ENCODE peak calls at places on chromosome 9, in five cellular contexts. O, R, U, K and A are unnamed samples. For H3K9me3, the result is how much of the 10 kb centered on the place peaks cover.

GRCh38 chr9:110443878-110444245 is 106.2 kb upstream of the TXNDC8 start:
- DNase-seq in U (peak), R (no peak), O (no peak), K (no peak), A (no peak)

GRCh38 chr9:122807271-122807900 is 7.5 kb downstream of the OR1K1 start:
- DNase-seq in K (no peak), R (no peak), O (no peak), U (no peak), A (no peak)

GRCh38 chr9:131968632-131969031 is 111.0 kb downstream of the MED27 start:
- DNase-seq in K (no peak), O (no peak), U (no peak), R (no peak), A (no peak)

GRCh38 chr9:94685359-94685758 is 41.1 kb upstream of the AOPEP start:
- DNase-seq in O (no peak), K (no peak), U (no peak), R (no peak), A (no peak)

GRCh38 chr9:19146441-19146840 is 19.1 kb upstream of the PLIN2 start:
- DNase-seq in K (no peak), U (no peak), R (no peak), O (no peak), A (no peak)

GRCh38 chr9:110189001-110189400 is 19.0 kb downstream of the C9orf152 start:
- DNase-seq in U (no peak), O (peak), K (peak), R (no peak), A (peak)

GRCh38 chr9:136054798-136055714 is 40.0 kb downstream of the NACC2 start:
- DNase-seq in U (no peak), O (no peak), K (no peak), R (no peak), A (no peak)

GRCh38 chr9:120877276-120878034 is 467 bp upstream of the PHF19 start:
- DNase-seq in K (peak), R (peak), U (peak), O (peak), A (peak)

GRCh38 chr9:137900584-137901310 is 23.2 kb downstream of the CACNA1B start:
- DNase-seq in K (no peak), U (no peak), R (no peak), O (no peak), A (no peak)

GRCh38 chr9:121783523-121784507 is 132.4 kb downstream of the DAB2IP start:
- DNase-seq in K (peak), O (no peak), U (no peak), R (no peak), A (peak)

GRCh38 chr9:110626109-110626829 is 42.3 kb upstream of the MUSK start:
- DNase-seq in O (no peak), R (no peak), K (no peak), U (peak), A (peak)

GRCh38 chr9:90001756-90002155 is 396.9 kb downstream of the GADD45G start:
- DNase-seq in O (no peak), R (peak), K (no peak), U (no peak), A (no peak)

GRCh38 chr9:127970401-127971313 is 10.1 kb downstream of the EEIG1 start:
- DNase-seq in O (no peak), U (no peak), K (no peak), R (peak), A (peak)

GRCh38 chr9:119852399-119852798 is 483.2 kb upstream of the BRINP1 start:
- DNase-seq in U (no peak), O (no peak), K (no peak), R (peak), A (no peak)

GRCh38 chr9:114119242-114120191 is 20.4 kb upstream of the KIF12 start:
- DNase-seq in K (no peak), O (no peak), U (no peak), R (no peak), A (no peak)

GRCh38 chr9:111914749-111915424 is 18.3 kb downstream of the UGCG start:
- DNase-seq in U (peak), K (no peak), O (peak), R (peak), A (no peak)

GRCh38 chr9:9142001-9142400 is 1342.4 kb upstream of the DMAC1 start:
- DNase-seq in O (no peak), U (no peak), K (no peak), R (no peak), A (no peak)

GRCh38 chr9:134996591-134997530 is 79.1 kb upstream of the FCN1 start:
- DNase-seq in O (no peak), U (no peak), K (peak), R (no peak), A (peak)

GRCh38 chr9:85248514-85249312 is 493.0 kb downstream of the AGTPBP1 start:
- DNase-seq in O (no peak), U (peak), K (no peak), R (no peak), A (no peak)

GRCh38 chr9:127960410-127961165 is 20.2 kb downstream of the EEIG1 start:
- DNase-seq in R (no peak), K (no peak), U (no peak), O (no peak), A (no peak)

GRCh38 chr9:106796771-106797170 is 66.2 kb upstream of the ZNF462 start:
- DNase-seq in U (no peak), O (no peak), K (no peak), R (no peak), A (no peak)

DNA sequence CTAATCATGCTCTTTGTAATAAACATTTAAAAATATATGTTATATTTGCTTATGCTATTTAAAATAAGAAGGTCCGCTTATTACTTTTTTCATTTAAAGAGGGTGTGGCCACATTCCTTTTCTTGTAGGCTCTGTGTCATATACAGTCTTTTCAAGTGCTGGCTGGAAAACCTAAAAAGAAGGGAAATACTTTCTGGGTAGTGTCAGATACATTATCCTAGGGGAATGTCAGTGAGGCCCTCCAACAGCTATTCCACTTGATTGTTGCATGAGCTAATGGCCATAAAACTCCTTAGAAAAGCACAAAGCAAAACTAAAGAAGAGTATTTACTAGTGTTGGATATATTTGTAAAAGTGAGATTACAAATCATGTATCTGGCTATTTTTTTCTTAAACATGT is 780 bp downstream of the ANXA1 start:
- DNase-seq in O (no peak), R (no peak), U (peak), K (no peak), A (no peak)
- H3K4me3 ChIP-seq in O (no peak), R (peak), U (no peak), K (peak), A (peak)

GRCh38 chr9:40913096-40913719 is 215.3 kb downstream of the FOXD4L6 start:
- DNase-seq in O (no peak), U (no peak), R (no peak), K (no peak), A (no peak)
- H3K9me3 ChIP-seq in O (under half), U (under half), R (under half), K (half or more), A (under half)

GRCh38 chr9:34510032-34510431 is 12.8 kb downstream of the ENHO start:
- DNase-seq in U (no peak), O (no peak), R (no peak), K (no peak), A (no peak)

GRCh38 chr9:34512131-34513078 is 10.4 kb downstream of the ENHO start:
- DNase-seq in K (no peak), R (no peak), O (no peak), U (no peak), A (no peak)

GRCh38 chr9:34508951-34509350 is 13.8 kb downstream of the ENHO start:
- DNase-seq in O (no peak), K (no peak), U (no peak), R (no peak), A (no peak)

GRCh38 chr9:34511160-34511513 is 11.7 kb downstream of the ENHO start:
- DNase-seq in K (no peak), R (no peak), O (peak), U (no peak), A (no peak)

GRCh38 chr9:34510506-34511159 is 12.2 kb downstream of the ENHO start:
- DNase-seq in K (no peak), O (no peak), R (no peak), U (no peak), A (no peak)
- H3K4me3 ChIP-seq in K (no peak), O (no peak), R (no peak), U (no peak), A (no peak)

DNA sequence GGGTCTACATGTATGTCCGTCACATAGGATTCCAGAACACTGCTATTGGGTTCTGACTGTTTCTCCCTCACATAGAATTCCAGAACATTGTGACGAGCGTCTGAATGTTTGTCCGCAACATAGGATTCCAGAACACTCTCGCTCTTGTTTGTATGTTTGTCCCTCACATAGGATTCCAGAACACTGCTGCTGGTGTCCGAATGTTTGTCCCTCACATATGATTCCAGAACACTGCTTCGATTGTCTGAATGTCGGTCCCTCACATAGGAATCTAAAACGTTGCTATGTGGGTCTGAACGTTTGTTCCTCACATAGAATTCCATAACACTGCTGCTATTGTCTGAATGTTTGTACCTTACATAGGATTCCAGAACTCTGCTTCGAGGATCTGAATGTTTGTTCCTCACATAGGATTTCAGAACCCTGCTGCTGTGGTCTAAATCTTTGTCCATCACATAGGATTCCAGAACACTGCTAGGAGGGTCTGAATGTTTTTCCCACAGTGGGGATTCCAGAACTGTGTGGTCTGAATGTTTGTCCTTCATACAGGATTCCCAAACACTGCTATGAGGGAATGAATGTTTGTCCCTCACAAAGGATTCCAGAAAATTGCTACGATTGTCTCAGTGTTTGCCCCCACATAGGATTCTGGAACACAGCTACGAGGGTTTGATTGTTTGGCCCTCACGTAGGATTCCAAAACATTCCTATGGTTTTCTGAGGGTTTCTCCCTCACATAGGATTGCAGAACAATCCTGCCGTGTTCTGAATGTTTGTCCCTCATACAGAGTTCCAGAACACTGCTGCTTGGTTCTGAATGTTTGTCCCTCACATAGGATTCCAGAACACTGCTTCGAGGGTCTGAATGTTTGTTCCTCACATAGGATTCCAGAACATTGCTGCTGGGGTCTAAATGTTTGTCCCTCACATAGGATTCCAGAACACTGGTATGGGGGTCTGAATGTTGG is 220.5 kb downstream of the FOXD4L6 start:
- DNase-seq in O (no peak), U (no peak), R (no peak), K (no peak), A (no peak)
- H3K9me3 ChIP-seq in O (under half), U (under half), R (under half), K (half or more), A (half or more)

GRCh38 chr9:92726971-92727715 is 37.5 kb downstream of the BICD2 start:
- DNase-seq in U (peak), O (no peak), K (no peak), R (no peak), A (peak)

GRCh38 chr9:92729735-92730155 is 34.9 kb downstream of the BICD2 start:
- DNase-seq in R (no peak), K (no peak), O (no peak), U (no peak), A (peak)

GRCh38 chr9:92727716-92728700 is 36.6 kb downstream of the BICD2 start:
- DNase-seq in O (no peak), R (no peak), K (no peak), U (no peak), A (peak)

GRCh38 chr9:92730897-92731296 is 33.7 kb downstream of the BICD2 start:
- DNase-seq in U (no peak), R (no peak), K (no peak), O (no peak), A (peak)

GRCh38 chr9:92728831-92729734 is 35.5 kb downstream of the BICD2 start:
- DNase-seq in K (no peak), U (no peak), O (no peak), R (peak), A (peak)
- H3K4me3 ChIP-seq in K (no peak), U (no peak), O (no peak), R (no peak), A (no peak)

GRCh38 chr9:88418715-88419540 is 30.7 kb downstream of the SPIN1 start:
- DNase-seq in O (no peak), K (no peak), R (no peak), U (no peak), A (no peak)

GRCh38 chr9:88411471-88411870 is 23.2 kb downstream of the SPIN1 start:
- DNase-seq in O (no peak), R (no peak), U (no peak), K (no peak), A (no peak)

GRCh38 chr9:88420227-88420626 is 32.0 kb downstream of the SPIN1 start:
- DNase-seq in K (no peak), U (no peak), R (no peak), O (no peak), A (no peak)

GRCh38 chr9:88418025-88418424 is 29.8 kb downstream of the SPIN1 start:
- DNase-seq in U (no peak), O (no peak), K (no peak), R (no peak), A (no peak)

DNA sequence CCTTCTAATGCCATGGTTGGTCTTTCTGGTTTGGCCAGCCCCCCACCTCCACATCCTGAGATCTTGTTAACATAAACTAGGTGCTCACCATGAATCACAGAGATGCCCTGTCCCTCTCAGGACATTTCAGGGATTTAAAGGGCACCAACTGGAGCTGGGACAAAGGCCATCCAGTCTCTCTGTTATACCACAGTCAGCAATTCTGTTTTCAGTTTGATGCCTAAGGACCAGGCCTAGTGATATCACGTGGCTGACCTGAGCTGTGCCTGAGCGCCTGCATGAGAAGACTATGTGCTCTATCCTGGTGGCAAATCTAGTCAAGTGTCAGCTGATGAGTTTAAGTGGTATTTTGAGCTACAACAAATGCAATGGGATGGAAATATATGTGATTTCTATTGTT is 26.1 kb downstream of the SPIN1 start:
- DNase-seq in U (no peak), O (no peak), R (no peak), K (no peak), A (no peak)
- H3K9me3 ChIP-seq in U (under half), O (under half), R (under half), K (under half), A (under half)